ENCODE peak calls at places on chromosome 4, in four cellular contexts. G, Q, M and Y are unnamed samples.
A peak's percentile ranks its signal among the peaks of the same experiment; 100 is the strongest.

GRCh38 chr4:119314356-119314755 is 7.6 kb downstream of the FABP2 start:
- DNase-seq in Q (no peak), M (no peak), G (no peak), Y (no peak)

GRCh38 chr4:158930573-158930972 is 161.7 kb downstream of the FNIP2 start:
- DNase-seq in G (no peak), Q (no peak), M (no peak), Y (no peak)

GRCh38 chr4:72352746-72353145 is 216.3 kb downstream of the ADAMTS3 start:
- DNase-seq in M (no peak), Q (no peak), G (no peak), Y (no peak)

GRCh38 chr4:41137879-41138278 is 76.5 kb downstream of the APBB2 start:
- DNase-seq in Q (no peak), M (no peak), G (no peak), Y (no peak)

GRCh38 chr4:151147000-151147399 is 47.6 kb downstream of the RPS3A start:
- DNase-seq in Q (no peak), M (no peak), G (no peak), Y (no peak)

GRCh38 chr4:87949961-87950360 is 25.6 kb upstream of the SPP1 start:
- DNase-seq in Q (no peak), G (no peak), M (no peak), Y (no peak)

GRCh38 chr4:135244605-135245146 is 1043.1 kb upstream of the PABPC4L start:
- DNase-seq in Q (no peak), M (no peak), G (no peak), Y (no peak)

GRCh38 chr4:6673660-6674499 is 19.8 kb upstream of the S100P start:
- DNase-seq in M (peak; percentile 95), G (peak; percentile 94), Q (peak; percentile 97), Y (peak; percentile 90)

GRCh38 chr4:170589597-170590191 is 499.9 kb upstream of the AADAT start:
- DNase-seq in M (no peak), Q (no peak), G (no peak), Y (no peak)
- TF ChIP-seq CTCF in M (no peak), Q (no peak), G (no peak), Y (peak; percentile 48)

GRCh38 chr4:184506527-184507121 is 32.3 kb upstream of the IRF2 start:
- DNase-seq in Q (no peak), G (no peak), M (no peak), Y (no peak)
- TF ChIP-seq CTCF in Q (no peak), G (peak; percentile 28), M (no peak), Y (peak; percentile 21)

GRCh38 chr4:180832086-180832485 is 1411.1 kb upstream of the TENM3 start:
- DNase-seq in M (no peak), Q (no peak), G (no peak), Y (no peak)
- TF ChIP-seq CTCF in M (no peak), Q (no peak), G (no peak), Y (no peak)

GRCh38 chr4:57254727-57255126 is 144.5 kb upstream of the IGFBP7 start:
- DNase-seq in G (no peak), M (no peak), Q (no peak), Y (no peak)

GRCh38 chr4:57249083-57249482 is 138.9 kb upstream of the IGFBP7 start:
- DNase-seq in G (no peak), Q (no peak), M (no peak), Y (no peak)
- TF ChIP-seq CTCF in G (no peak), Q (no peak), M (no peak), Y (no peak)

DNA sequence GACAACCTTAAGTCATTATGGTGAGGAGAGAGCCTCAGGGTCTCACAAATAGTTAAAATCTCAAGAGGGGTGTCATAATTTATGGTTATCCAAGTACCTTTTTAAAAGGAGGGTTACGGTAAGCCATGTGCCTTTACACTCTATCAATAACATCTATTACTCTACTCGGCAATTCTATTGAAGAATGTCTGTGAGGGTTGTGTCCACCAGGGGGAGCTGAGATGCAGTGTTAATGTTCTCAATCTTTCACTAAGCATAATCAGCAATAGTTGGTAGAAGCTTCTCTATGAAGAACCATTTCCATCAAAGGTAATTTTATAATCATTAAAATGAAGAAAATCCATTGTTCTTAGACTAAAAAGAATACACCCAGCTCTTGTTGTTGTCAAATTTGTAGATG is 457.4 kb downstream of the CENPC start:
- DNase-seq in Q (no peak), M (peak; percentile 41), G (no peak), Y (no peak)
- TF ChIP-seq CTCF in Q (no peak), M (peak; percentile 34), G (peak; percentile 36), Y (peak; percentile 34)

GRCh38 chr4:73434311-73434710 is 1.7 kb upstream of the AFP start:
- DNase-seq in M (no peak), G (no peak), Q (no peak), Y (no peak)
- TF ChIP-seq CTCF in M (no peak), G (peak; percentile 32), Q (no peak), Y (peak; percentile 66)

GRCh38 chr4:102299302-102299701 is 46.0 kb downstream of the SLC39A8 start:
- DNase-seq in Q (no peak), M (no peak), G (no peak), Y (no peak)

GRCh38 chr4:102301167-102301566 is 44.1 kb downstream of the SLC39A8 start:
- DNase-seq in Q (no peak), M (no peak), G (no peak), Y (no peak)

GRCh38 chr4:102302762-102303161 is 42.5 kb downstream of the SLC39A8 start:
- DNase-seq in M (no peak), Q (no peak), G (no peak), Y (no peak)

GRCh38 chr4:102295153-102295862 is 50.0 kb downstream of the SLC39A8 start:
- DNase-seq in G (no peak), Q (no peak), M (peak; percentile 46), Y (no peak)

GRCh38 chr4:102299708-102300107 is 45.6 kb downstream of the SLC39A8 start:
- DNase-seq in G (no peak), Q (peak; percentile 34), M (peak; percentile 26), Y (no peak)
- TF ChIP-seq CTCF in G (peak; percentile 39), Q (no peak), M (peak; percentile 26), Y (peak; percentile 48)